ENCODE peak calls at places on chromosomes 7 and 10, in ten cellular contexts. One of them, this sample, is unnamed.

GRCh38 chr7:116713918-116714317 is 41.9 kb downstream of the MET start:
- DNase-seq in fibroblast of lung: peak
- DNase-seq in cardiac muscle cell: no peak
- DNase-seq in fibroblast of pulmonary artery: no peak
- DNase-seq in colonic mucosa: no peak
- DNase-seq in GM10248: no peak
- DNase-seq in mucosa of descending colon: no peak
- DNase-seq in WTC11: no peak
- DNase-seq in choroid plexus epithelial cell: no peak
- DNase-seq in AG10803: peak
- DNase-seq in this sample: no peak

GRCh38 chr7:49398730-49399129 is 374.7 kb upstream of the VWC2 start:
- DNase-seq in fibroblast of lung: no peak
- DNase-seq in cardiac muscle cell: peak
- DNase-seq in fibroblast of pulmonary artery: peak
- DNase-seq in colonic mucosa: no peak
- DNase-seq in GM10248: no peak
- DNase-seq in mucosa of descending colon: no peak
- DNase-seq in WTC11: no peak
- DNase-seq in choroid plexus epithelial cell: no peak
- DNase-seq in AG10803: peak
- DNase-seq in this sample: no peak

GRCh38 chr7:151963895-151964870 is 7.9 kb downstream of the GALNTL5 start:
- DNase-seq in fibroblast of lung: no peak
- DNase-seq in cardiac muscle cell: no peak
- DNase-seq in fibroblast of pulmonary artery: no peak
- DNase-seq in colonic mucosa: no peak
- DNase-seq in GM10248: no peak
- DNase-seq in mucosa of descending colon: no peak
- DNase-seq in WTC11: no peak
- DNase-seq in choroid plexus epithelial cell: no peak
- DNase-seq in AG10803: no peak
- DNase-seq in this sample: no peak

GRCh38 chr7:16934947-16935742 is 53.4 kb upstream of the AGR3 start:
- DNase-seq in fibroblast of lung: peak
- DNase-seq in cardiac muscle cell: no peak
- DNase-seq in fibroblast of pulmonary artery: no peak
- DNase-seq in colonic mucosa: peak
- DNase-seq in GM10248: no peak
- DNase-seq in mucosa of descending colon: peak
- DNase-seq in WTC11: no peak
- DNase-seq in choroid plexus epithelial cell: no peak
- DNase-seq in AG10803: peak
- DNase-seq in this sample: no peak

GRCh38 chr7:143351060-143351459 is 11.5 kb downstream of the FAM131B start:
- DNase-seq in fibroblast of lung: no peak
- DNase-seq in cardiac muscle cell: no peak
- DNase-seq in fibroblast of pulmonary artery: no peak
- DNase-seq in colonic mucosa: no peak
- DNase-seq in GM10248: no peak
- DNase-seq in mucosa of descending colon: no peak
- DNase-seq in WTC11: no peak
- DNase-seq in choroid plexus epithelial cell: no peak
- DNase-seq in AG10803: no peak
- DNase-seq in this sample: no peak

GRCh38 chr10:17188644-17189172 is 12.8 kb downstream of the TRDMT1 start:
- DNase-seq in fibroblast of lung: no peak
- DNase-seq in cardiac muscle cell: no peak
- DNase-seq in fibroblast of pulmonary artery: no peak
- DNase-seq in colonic mucosa: no peak
- DNase-seq in GM10248: no peak
- DNase-seq in mucosa of descending colon: no peak
- DNase-seq in WTC11: no peak
- DNase-seq in choroid plexus epithelial cell: no peak
- DNase-seq in AG10803: no peak
- DNase-seq in this sample: no peak

GRCh38 chr7:111820117-111820516 is 257.8 kb upstream of the IMMP2L start:
- DNase-seq in fibroblast of lung: no peak
- DNase-seq in cardiac muscle cell: no peak
- DNase-seq in fibroblast of pulmonary artery: no peak
- DNase-seq in colonic mucosa: no peak
- DNase-seq in GM10248: no peak
- DNase-seq in mucosa of descending colon: no peak
- DNase-seq in WTC11: no peak
- DNase-seq in choroid plexus epithelial cell: no peak
- DNase-seq in AG10803: no peak
- DNase-seq in this sample: no peak

GRCh38 chr10:75099952-75100763 is 11.3 kb upstream of the SAMD8 start:
- DNase-seq in fibroblast of lung: peak
- DNase-seq in cardiac muscle cell: peak
- DNase-seq in fibroblast of pulmonary artery: peak
- DNase-seq in colonic mucosa: peak
- DNase-seq in GM10248: peak
- DNase-seq in mucosa of descending colon: peak
- DNase-seq in WTC11: peak
- DNase-seq in choroid plexus epithelial cell: peak
- DNase-seq in AG10803: peak
- DNase-seq in this sample: peak

GRCh38 chr10:132521041-132521465 is 16.5 kb upstream of the INPP5A start:
- DNase-seq in fibroblast of lung: no peak
- DNase-seq in cardiac muscle cell: no peak
- DNase-seq in fibroblast of pulmonary artery: no peak
- DNase-seq in colonic mucosa: no peak
- DNase-seq in GM10248: no peak
- DNase-seq in mucosa of descending colon: no peak
- DNase-seq in WTC11: peak
- DNase-seq in choroid plexus epithelial cell: no peak
- DNase-seq in AG10803: no peak
- DNase-seq in this sample: no peak

GRCh38 chr10:106560925-106561640 is 603.4 kb downstream of the SORCS1 start:
- DNase-seq in fibroblast of lung: peak
- DNase-seq in cardiac muscle cell: peak
- DNase-seq in fibroblast of pulmonary artery: peak
- DNase-seq in colonic mucosa: no peak
- DNase-seq in GM10248: no peak
- DNase-seq in mucosa of descending colon: no peak
- DNase-seq in WTC11: no peak
- DNase-seq in choroid plexus epithelial cell: peak
- DNase-seq in AG10803: peak
- DNase-seq in this sample: no peak

GRCh38 chr10:35882422-35883150 is 240.5 kb upstream of the FZD8 start:
- DNase-seq in fibroblast of lung: no peak
- DNase-seq in cardiac muscle cell: no peak
- DNase-seq in fibroblast of pulmonary artery: no peak
- DNase-seq in colonic mucosa: no peak
- DNase-seq in GM10248: no peak
- DNase-seq in mucosa of descending colon: no peak
- DNase-seq in WTC11: peak
- DNase-seq in choroid plexus epithelial cell: no peak
- DNase-seq in AG10803: no peak
- DNase-seq in this sample: no peak
- TF ChIP-seq CTCF in fibroblast of lung: no peak
- TF ChIP-seq CTCF in cardiac muscle cell: no peak
- TF ChIP-seq CTCF in fibroblast of pulmonary artery: no peak
- TF ChIP-seq CTCF in colonic mucosa: no peak
- TF ChIP-seq CTCF in GM10248: no peak
- TF ChIP-seq CTCF in mucosa of descending colon: no peak
- TF ChIP-seq CTCF in WTC11: no peak
- TF ChIP-seq CTCF in choroid plexus epithelial cell: peak
- TF ChIP-seq CTCF in AG10803: no peak
- TF ChIP-seq CTCF in this sample: no peak

GRCh38 chr10:77910524-77911145 is 15.9 kb downstream of the DLG5 start:
- DNase-seq in fibroblast of lung: no peak
- DNase-seq in cardiac muscle cell: no peak
- DNase-seq in fibroblast of pulmonary artery: no peak
- DNase-seq in colonic mucosa: no peak
- DNase-seq in GM10248: no peak
- DNase-seq in mucosa of descending colon: no peak
- DNase-seq in WTC11: no peak
- DNase-seq in choroid plexus epithelial cell: no peak
- DNase-seq in AG10803: no peak
- DNase-seq in this sample: no peak

GRCh38 chr10:77909755-77910375 is 16.7 kb downstream of the DLG5 start:
- DNase-seq in fibroblast of lung: peak
- DNase-seq in cardiac muscle cell: peak
- DNase-seq in fibroblast of pulmonary artery: peak
- DNase-seq in colonic mucosa: peak
- DNase-seq in GM10248: no peak
- DNase-seq in mucosa of descending colon: peak
- DNase-seq in WTC11: no peak
- DNase-seq in choroid plexus epithelial cell: peak
- DNase-seq in AG10803: peak
- DNase-seq in this sample: no peak

GRCh38 chr10:77909021-77909754 is 17.4 kb downstream of the DLG5 start:
- DNase-seq in fibroblast of lung: peak
- DNase-seq in cardiac muscle cell: no peak
- DNase-seq in fibroblast of pulmonary artery: no peak
- DNase-seq in colonic mucosa: no peak
- DNase-seq in GM10248: no peak
- DNase-seq in mucosa of descending colon: no peak
- DNase-seq in WTC11: no peak
- DNase-seq in choroid plexus epithelial cell: no peak
- DNase-seq in AG10803: no peak
- DNase-seq in this sample: no peak

GRCh38 chr10:77906863-77907861 is 19.4 kb downstream of the DLG5 start:
- DNase-seq in fibroblast of lung: no peak
- DNase-seq in cardiac muscle cell: no peak
- DNase-seq in fibroblast of pulmonary artery: no peak
- DNase-seq in colonic mucosa: no peak
- DNase-seq in GM10248: no peak
- DNase-seq in mucosa of descending colon: no peak
- DNase-seq in WTC11: no peak
- DNase-seq in choroid plexus epithelial cell: no peak
- DNase-seq in AG10803: no peak
- DNase-seq in this sample: no peak

DNA sequence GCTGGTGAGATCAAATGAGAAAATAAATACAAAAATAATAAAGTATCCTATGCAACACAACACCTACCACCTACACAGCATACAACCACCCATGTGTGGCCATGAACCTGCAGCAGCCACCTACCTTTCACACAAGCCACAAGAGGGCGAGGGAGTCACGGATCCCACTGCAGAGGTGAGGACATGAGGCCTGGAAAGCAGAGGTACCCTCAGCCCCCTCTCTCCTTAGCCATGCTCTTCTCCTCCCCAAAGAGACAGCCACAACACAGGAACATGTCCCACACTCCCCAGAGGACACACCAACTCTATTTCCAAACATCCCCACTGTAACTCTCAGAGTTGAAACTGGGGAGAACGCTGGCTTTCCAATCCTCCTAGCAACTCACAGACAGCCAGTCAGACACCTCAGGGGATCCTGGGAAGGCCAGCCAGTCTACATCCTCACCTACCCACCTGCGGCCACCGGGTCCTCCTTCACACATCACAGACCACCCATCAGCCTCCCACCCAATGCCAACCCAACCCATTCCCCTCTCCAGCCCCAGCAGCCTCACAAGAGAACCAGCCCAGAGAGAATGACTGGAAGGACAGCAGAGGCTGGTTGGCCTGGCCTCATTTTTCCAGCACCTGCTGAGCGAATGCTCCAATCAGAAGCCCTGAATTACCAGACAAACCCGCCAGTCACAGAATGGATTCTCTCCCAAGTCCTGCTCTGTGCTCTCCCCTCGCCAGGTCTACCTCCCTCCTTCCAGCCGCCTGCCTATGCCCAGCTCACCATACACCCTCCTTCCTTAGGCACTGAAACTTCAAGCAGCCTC is 18.4 kb downstream of the DLG5 start:
- DNase-seq in fibroblast of lung: no peak
- DNase-seq in cardiac muscle cell: no peak
- DNase-seq in fibroblast of pulmonary artery: no peak
- DNase-seq in colonic mucosa: no peak
- DNase-seq in GM10248: no peak
- DNase-seq in mucosa of descending colon: no peak
- DNase-seq in WTC11: peak
- DNase-seq in choroid plexus epithelial cell: no peak
- DNase-seq in AG10803: no peak
- DNase-seq in this sample: no peak
- TF ChIP-seq CTCF in fibroblast of lung: no peak
- TF ChIP-seq CTCF in cardiac muscle cell: no peak
- TF ChIP-seq CTCF in fibroblast of pulmonary artery: peak
- TF ChIP-seq CTCF in colonic mucosa: peak
- TF ChIP-seq CTCF in GM10248: peak
- TF ChIP-seq CTCF in mucosa of descending colon: no peak
- TF ChIP-seq CTCF in WTC11: no peak
- TF ChIP-seq CTCF in choroid plexus epithelial cell: peak
- TF ChIP-seq CTCF in AG10803: no peak
- TF ChIP-seq CTCF in this sample: no peak

GRCh38 chr10:119620241-119620753 is 23.5 kb upstream of the TIAL1 start:
- DNase-seq in fibroblast of lung: peak
- DNase-seq in cardiac muscle cell: peak
- DNase-seq in fibroblast of pulmonary artery: peak
- DNase-seq in colonic mucosa: no peak
- DNase-seq in GM10248: no peak
- DNase-seq in mucosa of descending colon: no peak
- DNase-seq in WTC11: no peak
- DNase-seq in choroid plexus epithelial cell: peak
- DNase-seq in AG10803: peak
- DNase-seq in this sample: no peak
- TF ChIP-seq CTCF in fibroblast of lung: no peak
- TF ChIP-seq CTCF in cardiac muscle cell: no peak
- TF ChIP-seq CTCF in fibroblast of pulmonary artery: no peak
- TF ChIP-seq CTCF in colonic mucosa: no peak
- TF ChIP-seq CTCF in GM10248: no peak
- TF ChIP-seq CTCF in mucosa of descending colon: no peak
- TF ChIP-seq CTCF in WTC11: no peak
- TF ChIP-seq CTCF in choroid plexus epithelial cell: no peak
- TF ChIP-seq CTCF in AG10803: no peak
- TF ChIP-seq CTCF in this sample: no peak

GRCh38 chr7:22194633-22195273 is 162.2 kb downstream of the RAPGEF5 start:
- DNase-seq in fibroblast of lung: no peak
- DNase-seq in cardiac muscle cell: no peak
- DNase-seq in fibroblast of pulmonary artery: no peak
- DNase-seq in colonic mucosa: no peak
- DNase-seq in GM10248: no peak
- DNase-seq in mucosa of descending colon: no peak
- DNase-seq in WTC11: no peak
- DNase-seq in choroid plexus epithelial cell: no peak
- DNase-seq in AG10803: no peak
- DNase-seq in this sample: no peak

GRCh38 chr7:22190736-22191135 is 166.2 kb downstream of the RAPGEF5 start:
- DNase-seq in fibroblast of lung: no peak
- DNase-seq in cardiac muscle cell: no peak
- DNase-seq in fibroblast of pulmonary artery: no peak
- DNase-seq in colonic mucosa: no peak
- DNase-seq in GM10248: no peak
- DNase-seq in mucosa of descending colon: no peak
- DNase-seq in WTC11: no peak
- DNase-seq in choroid plexus epithelial cell: no peak
- DNase-seq in AG10803: no peak
- DNase-seq in this sample: no peak

GRCh38 chr7:22195402-22195801 is 161.6 kb downstream of the RAPGEF5 start:
- DNase-seq in fibroblast of lung: no peak
- DNase-seq in cardiac muscle cell: no peak
- DNase-seq in fibroblast of pulmonary artery: no peak
- DNase-seq in colonic mucosa: no peak
- DNase-seq in GM10248: no peak
- DNase-seq in mucosa of descending colon: no peak
- DNase-seq in WTC11: no peak
- DNase-seq in choroid plexus epithelial cell: no peak
- DNase-seq in AG10803: no peak
- DNase-seq in this sample: no peak

GRCh38 chr7:22193361-22194016 is 163.5 kb downstream of the RAPGEF5 start:
- DNase-seq in fibroblast of lung: peak
- DNase-seq in cardiac muscle cell: peak
- DNase-seq in fibroblast of pulmonary artery: peak
- DNase-seq in colonic mucosa: no peak
- DNase-seq in GM10248: no peak
- DNase-seq in mucosa of descending colon: no peak
- DNase-seq in WTC11: peak
- DNase-seq in choroid plexus epithelial cell: peak
- DNase-seq in AG10803: peak
- DNase-seq in this sample: peak

GRCh38 chr7:22192778-22193177 is 164.2 kb downstream of the RAPGEF5 start:
- DNase-seq in fibroblast of lung: no peak
- DNase-seq in cardiac muscle cell: no peak
- DNase-seq in fibroblast of pulmonary artery: no peak
- DNase-seq in colonic mucosa: no peak
- DNase-seq in GM10248: no peak
- DNase-seq in mucosa of descending colon: no peak
- DNase-seq in WTC11: no peak
- DNase-seq in choroid plexus epithelial cell: no peak
- DNase-seq in AG10803: no peak
- DNase-seq in this sample: no peak
- TF ChIP-seq CTCF in fibroblast of lung: no peak
- TF ChIP-seq CTCF in cardiac muscle cell: no peak
- TF ChIP-seq CTCF in fibroblast of pulmonary artery: no peak
- TF ChIP-seq CTCF in colonic mucosa: no peak
- TF ChIP-seq CTCF in GM10248: no peak
- TF ChIP-seq CTCF in mucosa of descending colon: no peak
- TF ChIP-seq CTCF in WTC11: no peak
- TF ChIP-seq CTCF in choroid plexus epithelial cell: no peak
- TF ChIP-seq CTCF in AG10803: no peak
- TF ChIP-seq CTCF in this sample: no peak